ENCODE peak calls at places on chromosomes 3 and 15, in six cellular contexts. Q, P, N, B, S and Z are unnamed samples.
A peak's percentile ranks its signal among the peaks of the same experiment; 100 is the strongest.

GRCh38 chr3:134527538-134528186 is 41.8 kb downstream of the CEP63 start:
- DNase-seq in B (no peak), P (no peak), S (no peak), N (no peak), Q (no peak), Z (no peak)

GRCh38 chr15:49438970-49439631 is 16.1 kb downstream of the FGF7 start:
- DNase-seq in N (peak; percentile 66), S (no peak), Q (no peak), P (peak; percentile 47), B (peak; percentile 60), Z (peak; percentile 48)

GRCh38 chr3:31369637-31370036 is 163.1 kb upstream of the STT3B start:
- DNase-seq in N (no peak), Q (no peak), S (no peak), P (peak; percentile 60), B (no peak), Z (no peak)

GRCh38 chr3:59424268-59425010 is 374.6 kb upstream of the CFAP20DC start:
- DNase-seq in N (no peak), Q (no peak), S (peak; percentile 46), B (peak; percentile 29), P (peak; percentile 55), Z (no peak)

GRCh38 chr3:107272885-107273284 is 104.4 kb upstream of the CCDC54 start:
- DNase-seq in B (no peak), Q (no peak), P (no peak), N (no peak), S (no peak), Z (no peak)

GRCh38 chr3:99878005-99878404 is 60.3 kb downstream of the CMSS1 start:
- DNase-seq in N (no peak), P (peak; percentile 78), B (no peak), Q (no peak), S (no peak), Z (no peak)

GRCh38 chr15:36903922-36904479 is 196.3 kb downstream of the MEIS2 start:
- DNase-seq in S (no peak), N (no peak), Q (no peak), P (no peak), B (no peak), Z (no peak)

GRCh38 chr3:120214161-120214560 is 70.9 kb downstream of the GPR156 start:
- DNase-seq in Q (no peak), S (no peak), N (no peak), B (no peak), P (no peak), Z (no peak)

GRCh38 chr15:87287156-87287555 is 969.4 kb downstream of the NTRK3 start:
- DNase-seq in N (no peak), P (peak; percentile 38), B (no peak), Q (no peak), S (no peak), Z (no peak)

GRCh38 chr3:13673207-13673606 is 124.3 kb downstream of the FBLN2 start:
- DNase-seq in Q (no peak), B (no peak), S (no peak), N (no peak), P (no peak), Z (no peak)
- TF ChIP-seq CTCF in Q (no peak), B (no peak), S (no peak), N (no peak), P (peak; percentile 38), Z (no peak)

GRCh38 chr3:126067959-126068358 is 16.0 kb downstream of the SLC41A3 start:
- DNase-seq in S (no peak), B (no peak), Q (no peak), N (no peak), P (no peak), Z (no peak)
- TF ChIP-seq CTCF in S (no peak), B (no peak), Q (no peak), N (no peak), P (no peak), Z (no peak)

GRCh38 chr3:42581709-42582473 is at the start of gene SEC22C:
- DNase-seq in N (peak; percentile 97), Q (peak; percentile 93), B (peak; percentile 96), P (peak; percentile 91), S (peak; percentile 97), Z (peak; percentile 89)
- TF ChIP-seq CTCF in N (no peak), Q (no peak), B (peak; percentile 55), P (peak; percentile 1), S (no peak), Z (peak; percentile 42)

DNA sequence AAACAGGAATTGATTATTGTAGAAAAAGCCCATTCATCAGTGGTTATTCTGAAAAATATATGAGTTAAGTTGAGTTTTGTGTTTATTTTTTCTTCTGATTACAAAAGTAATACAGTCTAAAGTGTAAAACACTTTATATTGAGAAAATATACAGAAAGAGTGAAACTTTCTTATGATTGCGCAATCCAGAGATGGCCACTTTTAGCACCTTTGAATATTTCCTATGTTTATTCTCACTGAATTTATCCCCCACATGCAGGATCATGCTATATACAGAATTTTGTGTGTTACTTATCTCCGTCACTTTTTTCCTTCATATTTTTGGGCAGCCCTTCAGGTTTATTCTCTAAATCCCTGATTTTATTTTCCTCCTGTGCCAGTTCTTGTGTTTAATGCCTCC is 285.2 kb downstream of the NAALADL2 start:
- DNase-seq in P (no peak), N (no peak), B (no peak), S (no peak), Q (no peak), Z (no peak)
- TF ChIP-seq CTCF in P (no peak), N (no peak), B (no peak), S (no peak), Q (no peak), Z (no peak)

DNA sequence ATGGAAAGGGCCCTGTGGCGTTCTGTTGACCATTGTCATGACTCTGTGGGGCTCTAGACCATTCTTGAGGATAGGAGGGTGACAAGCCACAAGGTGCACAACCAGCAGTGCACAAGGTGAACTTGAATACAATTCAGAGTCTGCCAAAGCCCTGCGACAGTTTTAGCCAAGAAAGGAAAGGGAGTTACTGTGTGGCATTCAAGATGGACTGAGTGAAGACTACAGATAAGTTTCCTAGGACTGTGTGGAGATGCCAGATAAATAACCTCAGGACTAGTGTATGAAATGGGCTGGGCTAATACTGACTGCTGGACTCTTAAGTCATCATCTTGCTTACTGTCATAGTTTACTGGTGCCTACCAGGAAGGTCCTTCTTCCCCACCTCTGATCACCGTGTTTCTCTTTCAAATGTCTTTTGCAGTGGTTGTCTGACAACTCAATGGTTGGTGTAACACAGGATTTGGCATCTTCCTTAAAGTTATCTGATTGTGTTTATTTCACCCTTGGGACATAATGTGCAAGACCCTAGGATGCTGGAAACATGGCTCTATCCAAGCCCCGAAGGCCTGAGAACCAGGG is 27.4 kb downstream of the ACKR2 start:
- DNase-seq in Q (no peak), S (no peak), P (no peak), N (no peak), B (no peak), Z (no peak)
- TF ChIP-seq CTCF in Q (no peak), S (no peak), P (no peak), N (no peak), B (no peak), Z (no peak)

GRCh38 chr3:126389112-126389791 is 5.5 kb upstream of the CFAP100 start:
- DNase-seq in N (peak; percentile 98), Q (peak; percentile 99), B (peak; percentile 96), S (peak; percentile 57), P (peak; percentile 88), Z (peak; percentile 95)
- TF ChIP-seq CTCF in N (peak; percentile 99), Q (peak; percentile 93), B (peak; percentile 99), S (peak; percentile 84), P (peak; percentile 62), Z (peak; percentile 95)